ENCODE peak calls at places on chromosomes 16 and 17, in five cellular contexts. L is mesendoderm, W is fibroblast of mammary gland, T is IMR-90, F is right lobe of liver. C is an unnamed sample.
A peak's percentile ranks its signal among the peaks of the same experiment; 100 is the strongest.

GRCh38 chr17:45785373-45786193 is 1.5 kb downstream of the CRHR1 start:
- DNase-seq in F (no peak), L (peak; percentile 25), W (no peak), T (no peak), C (peak; percentile 79)

GRCh38 chr17:73541111-73541510 is 103.1 kb downstream of the SDK2 start:
- DNase-seq in L (no peak), T (no peak), F (no peak), W (no peak), C (no peak)

GRCh38 chr17:80990921-80991644 is 558 bp upstream of the CHMP6 start:
- DNase-seq in W (no peak), L (no peak), T (no peak), F (no peak), C (peak; percentile 65)

GRCh38 chr16:79876332-79876730 is 275.8 kb upstream of the MAF start:
- DNase-seq in T (no peak), L (no peak), W (no peak), F (no peak), C (no peak)

GRCh38 chr16:57738844-57739243 is 3.3 kb downstream of the KATNB1 start:
- DNase-seq in F (no peak), W (no peak), T (no peak), L (no peak), C (no peak)

GRCh38 chr17:27856676-27857429 is 36.3 kb downstream of the LYRM9 start:
- DNase-seq in L (peak; percentile 37), W (no peak), F (no peak), T (no peak), C (peak; percentile 48)

GRCh38 chr17:80850817-80851216 is 140.8 kb upstream of the CHMP6 start:
- DNase-seq in W (no peak), L (no peak), T (peak; percentile 74), F (no peak), C (no peak)

GRCh38 chr16:49788505-49788904 is 67.4 kb downstream of the ZNF423 start:
- DNase-seq in T (no peak), L (no peak), F (no peak), W (no peak), C (no peak)

GRCh38 chr17:41518789-41519449 is at the start of gene KRT15:
- DNase-seq in W (peak; percentile 28), F (no peak), L (no peak), T (peak; percentile 28), C (no peak)

GRCh38 chr16:14628806-14629611 is 1.1 kb downstream of the PARN start:
- DNase-seq in T (no peak), W (no peak), F (no peak), L (no peak), C (no peak)

GRCh38 chr16:30958164-30959083 is 870 bp downstream of the SETD1A start:
- DNase-seq in L (peak; percentile 63), W (peak; percentile 42), F (no peak), T (peak; percentile 43), C (peak; percentile 98)

GRCh38 chr16:24344791-24345190 is 88.7 kb downstream of the CACNG3 start:
- DNase-seq in L (peak; percentile 84), W (no peak), T (no peak), F (no peak), C (no peak)

GRCh38 chr16:50378417-50378816 is 9.6 kb upstream of the BRD7 start:
- DNase-seq in W (no peak), F (no peak), T (no peak), L (no peak), C (no peak)

GRCh38 chr17:76481091-76481655 is 13.8 kb downstream of the AANAT start:
- DNase-seq in F (no peak), W (no peak), T (no peak), L (no peak), C (no peak)

GRCh38 chr17:69695646-69696045 is 281.1 kb downstream of the MAP2K6 start:
- DNase-seq in F (no peak), W (no peak), T (no peak), L (no peak), C (no peak)

GRCh38 chr17:39212841-39213480 is 12.8 kb downstream of the STAC2 start:
- DNase-seq in T (no peak), F (no peak), W (no peak), L (no peak), C (peak; percentile 85)

GRCh38 chr17:62797959-62798358 is 10.2 kb downstream of the MARCHF10 start:
- DNase-seq in L (no peak), W (peak; percentile 78), F (no peak), T (peak; percentile 47), C (no peak)

GRCh38 chr16:10269632-10270031 is 87.4 kb upstream of the GRIN2A start:
- DNase-seq in F (no peak), W (no peak), T (no peak), L (no peak), C (no peak)

GRCh38 chr16:79839851-79840321 is 239.3 kb upstream of the MAF start:
- DNase-seq in T (no peak), W (no peak), L (no peak), F (no peak), C (no peak)

GRCh38 chr17:28317099-28317964 is 1.7 kb upstream of the TMEM97 start:
- DNase-seq in T (no peak), W (no peak), F (no peak), L (no peak), C (peak; percentile 65)

GRCh38 chr16:1188781-1189189 is 35.9 kb downstream of the CACNA1H start:
- DNase-seq in T (peak; percentile 30), W (peak; percentile 18), L (peak; percentile 51), F (peak; percentile 55), C (no peak)

GRCh38 chr16:22250522-22250921 is 44.4 kb downstream of the EEF2K start:
- DNase-seq in T (no peak), F (no peak), W (peak; percentile 45), L (no peak), C (no peak)

GRCh38 chr17:14781123-14781522 is 480.2 kb downstream of the HS3ST3B1 start:
- DNase-seq in F (no peak), L (no peak), W (no peak), T (no peak), C (peak; percentile 26)

GRCh38 chr17:37770631-37771518 is 26.0 kb upstream of the HNF1B start:
- DNase-seq in T (peak; percentile 62), F (peak; percentile 57), L (peak; percentile 68), W (peak; percentile 56), C (peak; percentile 66)

GRCh38 chr17:83198366-83199341 is 119.2 kb downstream of the METRNL start:
- DNase-seq in L (no peak), F (peak; percentile 25), W (no peak), T (no peak), C (no peak)

DNA sequence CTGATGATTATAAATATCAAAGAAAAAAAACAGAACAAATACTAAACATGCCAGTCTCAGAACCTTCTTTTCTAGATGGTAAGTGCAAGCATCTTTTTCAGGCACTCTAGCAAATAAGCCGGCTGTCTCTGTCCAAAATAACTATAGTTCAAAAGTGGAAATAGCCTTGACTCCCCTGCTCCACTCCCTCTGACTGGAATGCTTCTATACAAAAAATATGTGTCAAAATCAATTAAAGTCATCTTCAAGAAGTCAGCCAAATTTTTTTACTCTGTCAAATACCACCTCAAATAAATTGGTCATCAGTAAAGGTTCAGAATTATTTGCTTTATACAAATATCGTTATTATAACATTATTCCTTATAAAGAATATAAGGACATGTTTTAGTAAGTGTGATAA is 83.6 kb downstream of the CACNG1 start:
- DNase-seq in W (no peak), T (no peak), F (no peak), L (no peak), C (no peak)
- H3K4me3 ChIP-seq in W (no peak overlapping the region), T (no peak overlapping the region), F (no peak overlapping the region), L (no peak overlapping the region), C (no peak overlapping the region)

GRCh38 chr16:67537270-67537635 is 8.6 kb downstream of the RIPOR1 start:
- DNase-seq in W (peak; percentile 30), T (peak; percentile 36), L (peak; percentile 62), F (peak; percentile 80), C (peak; percentile 95)
- H3K4me3 ChIP-seq in W (peak overlapping the region; percentile 62), T (peak overlapping the region; percentile 51), L (peak overlapping the region; percentile 3), F (peak overlapping the region; percentile 62), C (peak overlapping the region; percentile 67)

GRCh38 chr17:78747479-78747878 is 34.6 kb downstream of the CYTH1 start:
- DNase-seq in L (no peak), W (no peak), F (no peak), T (peak; percentile 27), C (no peak)
- H3K4me3 ChIP-seq in L (no peak overlapping the region), W (no peak overlapping the region), F (peak overlapping the region; percentile 32), T (no peak overlapping the region), C (no peak overlapping the region)

DNA sequence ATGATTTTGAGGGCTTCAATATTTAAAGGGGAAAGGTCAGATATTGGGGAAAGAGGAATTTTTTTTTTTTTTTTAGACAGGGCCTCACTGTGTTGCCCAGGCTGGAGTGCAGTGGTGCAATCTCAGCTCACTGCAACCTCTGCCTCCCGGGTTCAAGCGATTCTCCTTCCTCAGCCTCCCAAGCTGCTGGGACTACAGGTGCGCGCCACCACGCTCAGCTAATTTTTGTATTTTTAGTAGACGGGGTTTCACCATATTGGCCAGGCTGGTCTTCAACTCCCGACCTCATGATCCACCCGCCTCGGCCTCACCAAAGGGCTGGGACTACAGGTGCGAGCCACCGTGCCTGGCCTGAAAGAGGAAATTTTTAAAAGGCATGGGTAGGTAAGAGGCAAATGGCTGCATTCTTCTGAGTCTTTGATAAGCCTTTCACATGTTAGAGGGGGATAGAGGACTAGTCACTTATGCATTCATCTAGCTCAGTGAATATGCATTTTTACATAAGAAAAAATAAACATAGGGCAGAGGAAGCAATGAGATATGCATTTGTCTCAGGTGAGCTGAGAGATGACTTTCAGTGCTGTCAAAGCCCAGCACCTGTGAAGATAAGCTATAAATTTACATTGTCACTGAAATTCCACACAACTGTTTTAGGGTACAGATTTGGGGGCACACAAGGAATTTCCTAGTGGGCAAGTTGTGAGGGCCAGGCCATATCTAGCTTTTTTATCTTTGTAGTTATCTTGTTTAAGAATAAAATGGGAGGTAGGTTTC is 1.1 kb upstream of the FCSK start:
- DNase-seq in F (no peak), L (no peak), W (no peak), T (no peak), C (no peak)
- H3K4me3 ChIP-seq in F (peak overlapping the region; percentile 76), L (no peak overlapping the region), W (peak overlapping the region; percentile 85), T (peak overlapping the region; percentile 79), C (peak overlapping the region; percentile 83)

DNA sequence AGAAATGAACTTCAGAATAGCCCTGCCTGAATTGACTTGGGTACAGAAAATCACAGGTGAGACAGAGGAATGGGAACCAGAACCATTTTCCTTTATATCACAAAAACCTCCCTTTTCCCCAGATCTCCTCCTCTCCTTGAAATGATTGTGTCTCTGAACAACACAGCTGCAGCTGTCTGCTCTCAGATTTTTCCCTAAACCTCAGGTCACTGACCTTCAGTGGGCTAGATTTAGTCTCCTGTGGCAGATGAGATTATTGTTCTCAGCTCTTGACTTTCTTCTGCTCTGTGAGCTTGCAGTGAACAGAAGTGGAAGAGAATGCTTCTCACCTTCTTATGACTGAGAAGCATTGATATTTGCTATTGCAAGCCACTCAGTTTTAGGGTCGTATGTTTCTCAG is 92.3 kb upstream of the FAM20A start:
- DNase-seq in F (no peak), W (no peak), T (no peak), L (no peak), C (no peak)
- H3K4me3 ChIP-seq in F (no peak overlapping the region), W (no peak overlapping the region), T (no peak overlapping the region), L (no peak overlapping the region), C (no peak overlapping the region)